ENCODE peak calls at places on chromosome 11, in four cellular contexts. I is brain microvascular endothelial cell, V is IMR-90, O is breast epithelium. T is an unnamed sample.

GRCh38 chr11:59810189-59810910 is at the start of gene MRPL16:
- DNase-seq in I (peak; percentile 69), V (peak; percentile 85), O (peak; percentile 91), T (peak; percentile 96)

GRCh38 chr11:15735711-15736110 is 620.6 kb downstream of the SOX6 start:
- DNase-seq in I (no peak), V (no peak), O (no peak), T (no peak)

GRCh38 chr11:13333456-13333957 is 55.9 kb downstream of the BMAL1 start:
- DNase-seq in I (no peak), V (no peak), O (no peak), T (no peak)

GRCh38 chr11:36167729-36168128 is 121.5 kb downstream of the COMMD9 start:
- DNase-seq in I (no peak), V (no peak), O (no peak), T (no peak)

GRCh38 chr11:43880640-43881159 is at the start of gene ALKBH3:
- DNase-seq in I (peak; percentile 90), V (peak; percentile 95), O (peak; percentile 90), T (no peak)

GRCh38 chr11:134502153-134502550 is 90.1 kb upstream of the B3GAT1 start:
- DNase-seq in I (no peak), V (no peak), O (peak; percentile 34), T (no peak)

GRCh38 chr11:126466288-126467045 is 111.0 kb downstream of the ST3GAL4 start:
- DNase-seq in I (no peak), V (no peak), O (no peak), T (peak; percentile 58)

GRCh38 chr11:61080526-61080925 is 21.8 kb upstream of the CD5 start:
- DNase-seq in I (no peak), V (no peak), O (no peak), T (no peak)

GRCh38 chr11:61861634-61862033 is 29.7 kb downstream of the FADS3 start:
- DNase-seq in I (no peak), V (no peak), O (no peak), T (no peak)

GRCh38 chr11:11993814-11994213 is 14.6 kb downstream of the DKK3 start:
- DNase-seq in I (peak; percentile 87), V (peak; percentile 86), O (no peak), T (no peak)

GRCh38 chr11:122317337-122317736 is 201.3 kb upstream of the BLID start:
- DNase-seq in I (peak; percentile 79), V (peak; percentile 87), O (no peak), T (no peak)

GRCh38 chr11:134372961-134373360 is 39.1 kb downstream of the B3GAT1 start:
- DNase-seq in I (no peak), V (no peak), O (peak; percentile 37), T (no peak)

GRCh38 chr11:34492806-34493414 is 20.7 kb downstream of the ELF5 start:
- DNase-seq in I (peak; percentile 59), V (peak; percentile 51), O (no peak), T (peak; percentile 67)

GRCh38 chr11:45110562-45110961 is 35.9 kb upstream of the PRDM11 start:
- DNase-seq in I (peak; percentile 58), V (peak; percentile 68), O (no peak), T (peak; percentile 74)

GRCh38 chr11:18457435-18457834 is 1.8 kb downstream of the LDHAL6A start:
- DNase-seq in I (no peak), V (no peak), O (no peak), T (no peak)

GRCh38 chr11:93890441-93891051 is 40.1 kb upstream of the VSTM5 start:
- DNase-seq in I (no peak), V (no peak), O (no peak), T (no peak)

GRCh38 chr11:128412847-128413791 is 174.2 kb downstream of the ETS1 start:
- DNase-seq in I (no peak), V (peak; percentile 74), O (no peak), T (no peak)

GRCh38 chr11:69630009-69630870 is 10.7 kb upstream of the CCND1 start:
- DNase-seq in I (peak; percentile 52), V (no peak), O (no peak), T (peak; percentile 16)

GRCh38 chr11:35714882-35715612 is 52.5 kb downstream of the TRIM44 start:
- DNase-seq in I (peak; percentile 86), V (peak; percentile 76), O (no peak), T (no peak)

GRCh38 chr11:116465056-116465455 is 307.7 kb downstream of the BUD13 start:
- DNase-seq in I (no peak), V (no peak), O (no peak), T (no peak)

GRCh38 chr11:2789791-2790580 is 90.2 kb upstream of the KCNQ1OT1 start:
- DNase-seq in I (no peak), V (no peak), O (no peak), T (no peak)

GRCh38 chr11:69557266-69557665 is 75.8 kb downstream of the LINC01488 start:
- DNase-seq in I (no peak), V (no peak), O (no peak), T (no peak)

GRCh38 chr11:129280027-129280811 is 88.1 kb upstream of the ARHGAP32 start:
- DNase-seq in I (no peak), V (peak; percentile 65), O (no peak), T (no peak)

GRCh38 chr11:47609675-47610074 is 15.5 kb upstream of the C1QTNF4 start:
- DNase-seq in I (no peak), V (no peak), O (no peak), T (no peak)

GRCh38 chr11:47603295-47603694 is 9.1 kb upstream of the C1QTNF4 start:
- DNase-seq in I (no peak), V (peak; percentile 37), O (no peak), T (no peak)

GRCh38 chr11:47605921-47606320 is 11.7 kb upstream of the C1QTNF4 start:
- DNase-seq in I (no peak), V (no peak), O (no peak), T (no peak)

GRCh38 chr11:47607380-47607779 is 13.2 kb upstream of the C1QTNF4 start:
- DNase-seq in I (peak; percentile 94), V (peak; percentile 96), O (no peak), T (no peak)

DNA sequence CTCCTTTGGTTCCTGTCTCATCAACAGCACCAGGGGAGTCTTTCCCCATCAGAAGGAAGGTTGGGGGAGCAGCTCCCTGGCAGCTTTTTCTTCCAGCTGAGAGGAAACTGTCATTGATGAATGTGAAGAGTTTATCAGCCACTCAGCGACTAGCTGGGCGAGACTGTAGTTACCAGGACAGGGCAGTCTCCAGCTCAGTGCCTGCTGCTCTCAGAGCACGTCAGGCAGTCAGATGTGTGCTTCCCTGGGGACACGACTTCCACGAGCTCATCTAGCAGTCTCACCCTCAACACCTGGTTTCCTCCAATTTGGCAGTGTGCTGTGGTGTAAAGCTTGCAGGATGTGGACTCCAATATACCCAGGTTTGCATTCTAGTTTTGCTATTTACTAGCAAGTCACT is 12.5 kb upstream of the C1QTNF4 start:
- DNase-seq in I (peak; percentile 29), V (peak; percentile 24), O (no peak), T (peak; percentile 81)
- H3K4me3 ChIP-seq in I (no peak overlapping the region), V (no peak overlapping the region), O (no peak overlapping the region), T (no peak overlapping the region)

DNA sequence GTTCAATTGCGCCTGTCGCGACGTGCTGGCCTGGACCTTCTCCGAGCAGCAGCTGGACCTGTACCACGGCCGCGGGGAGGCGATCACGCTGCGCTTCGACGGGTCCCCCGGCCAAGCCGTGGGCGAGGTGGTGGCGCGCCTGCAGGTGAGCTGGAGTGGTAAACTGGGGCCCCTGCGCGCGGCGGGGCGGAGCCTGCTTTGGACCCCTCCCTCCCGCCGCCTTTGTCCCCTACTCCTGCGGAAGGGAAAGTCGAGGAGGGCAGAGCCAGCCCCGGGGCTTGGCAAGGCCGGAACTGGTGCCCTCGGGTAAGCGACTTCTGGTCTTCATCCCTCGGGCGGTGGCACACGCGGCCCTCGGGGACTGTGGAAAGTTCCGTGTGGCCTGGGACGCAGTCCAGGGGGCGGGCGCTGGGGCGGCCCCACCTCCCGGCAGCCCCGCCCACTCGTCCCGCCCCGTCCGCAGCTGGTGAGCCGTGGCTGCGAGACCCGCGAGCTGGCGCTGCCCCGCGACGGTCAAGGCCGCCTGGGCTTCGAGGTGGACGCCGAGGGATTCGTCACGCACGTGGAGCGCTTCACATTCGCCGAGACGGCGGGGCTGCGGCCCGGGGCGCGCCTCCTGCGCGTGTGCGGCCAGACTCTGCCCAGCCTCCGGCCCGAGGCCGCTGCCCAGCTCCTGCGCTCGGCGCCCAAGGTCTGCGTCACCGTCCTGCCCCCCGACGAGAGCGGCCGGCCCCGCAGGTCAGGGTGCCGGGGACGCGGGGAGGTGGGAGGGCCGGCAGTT is 9.2 kb downstream of the SIPA1 start:
- DNase-seq in I (no peak), V (no peak), O (peak; percentile 62), T (no peak)
- TF ChIP-seq CTCF in I (no peak), V (no peak), O (no peak), T (no peak)

GRCh38 chr11:32890843-32891656 is 1.6 kb upstream of the QSER1 start:
- DNase-seq in I (no peak), V (no peak), O (no peak), T (peak; percentile 12)
- H3K4me3 ChIP-seq in I (no peak overlapping the region), V (no peak overlapping the region), O (no peak overlapping the region), T (peak overlapping the region; percentile 86)

DNA sequence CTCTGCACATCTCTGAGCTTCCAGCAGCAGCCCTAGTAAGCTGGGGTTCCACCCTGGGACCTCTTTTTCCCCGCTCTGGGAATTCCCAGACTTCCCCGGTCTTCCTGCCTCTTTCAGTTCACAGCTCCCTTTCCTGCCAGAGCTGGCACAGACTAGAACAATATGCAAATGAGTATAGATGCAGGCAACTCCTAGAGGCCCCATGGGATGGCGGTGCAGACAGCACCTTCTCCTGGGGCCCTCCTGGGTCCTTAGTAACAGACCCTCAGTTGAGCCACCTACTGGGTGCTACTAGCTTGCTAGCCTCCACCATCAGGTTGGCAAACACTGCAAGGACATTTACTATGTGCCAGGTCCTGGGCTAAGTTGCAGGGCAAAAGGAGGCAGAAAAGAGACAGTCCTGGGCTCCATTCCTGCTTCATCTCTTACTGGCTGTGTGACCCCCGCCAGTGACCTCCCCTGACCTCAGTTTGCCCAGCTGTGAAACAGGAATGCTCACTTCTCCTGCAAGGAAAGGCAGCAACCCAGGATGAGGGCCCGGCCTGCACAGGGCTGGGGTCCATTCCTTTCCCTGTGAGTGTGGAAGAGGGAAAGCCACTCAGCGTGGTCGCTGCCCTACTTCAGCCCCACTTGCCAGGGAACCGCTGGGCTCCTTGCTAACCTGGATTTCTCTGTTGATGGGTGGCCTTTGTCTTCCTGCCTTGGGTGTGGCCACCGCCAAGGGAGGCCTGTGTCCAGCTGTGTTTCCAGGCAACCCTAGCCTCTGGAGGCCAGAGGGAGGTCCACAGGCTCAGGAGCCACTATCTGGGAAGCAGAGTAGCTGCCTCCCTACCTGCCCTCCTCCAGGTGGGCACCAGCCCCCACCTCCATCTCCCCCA is 7.3 kb downstream of the RELT start:
- DNase-seq in I (no peak), V (no peak), O (no peak), T (peak; percentile 58)
- TF ChIP-seq CTCF in I (no peak), V (no peak), O (no peak), T (peak; percentile 45)

GRCh38 chr11:113166280-113166679 is 148.1 kb upstream of the TTC12 start:
- DNase-seq in I (no peak), V (no peak), O (no peak), T (no peak)
- H3K4me3 ChIP-seq in I (no peak overlapping the region), V (no peak overlapping the region), O (no peak overlapping the region), T (no peak overlapping the region)

GRCh38 chr11:117697319-117697718 is 99.7 kb downstream of the DSCAML1 start:
- DNase-seq in I (no peak), V (no peak), O (no peak), T (no peak)
- TF ChIP-seq CTCF in I (no peak), V (no peak), O (no peak), T (no peak)

T was measured in OCI-LY7.